ENCODE peak calls at places on chromosomes 4 and X, in seven cellular contexts. D is psoas muscle; X is CD4-positive, alpha-beta T cell; V is GM23248; H is GM23338; Z is GM12878; P is AG04450. K is an unnamed sample.

GRCh38 chr4:41963105-41963504 is 18.5 kb upstream of the DCAF4L1 start:
- DNase-seq in D (no peak), X (no peak), V (peak; percentile 51), H (peak; percentile 78), Z (no peak), P (no peak), K (no peak)

GRCh38 chrX:143581260-143581659 is 54.6 kb downstream of the SLITRK4 start:
- DNase-seq in D (no peak), X (no peak), V (no peak), H (no peak), Z (no peak), P (no peak), K (no peak)

GRCh38 chr4:185920171-185920570 is 108.2 kb upstream of the SORBS2 start:
- DNase-seq in D (no peak), X (no peak), V (no peak), H (no peak), Z (no peak), P (no peak), K (peak; percentile 80)

GRCh38 chrX:53984895-53985294 is 59.4 kb downstream of the PHF8 start:
- DNase-seq in D (no peak), X (no peak), V (no peak), H (no peak), Z (no peak), P (no peak), K (no peak)

GRCh38 chr4:39062094-39062493 is at the start of gene KLHL5:
- DNase-seq in D (no peak), X (no peak), V (peak; percentile 28), H (peak; percentile 85), Z (no peak), P (no peak), K (no peak)

GRCh38 chr4:158805628-158806471 is 37.0 kb downstream of the FNIP2 start:
- DNase-seq in D (no peak), X (no peak), V (peak; percentile 15), H (no peak), Z (no peak), P (no peak), K (peak; percentile 94)

GRCh38 chrX:12970691-12971202 is 4.2 kb upstream of the TMSB4X start:
- DNase-seq in D (no peak), X (peak; percentile 36), V (peak; percentile 73), H (peak; percentile 70), Z (peak; percentile 55), P (no peak), K (no peak)

GRCh38 chr4:77821775-77822174 is 2.6 kb upstream of the CNOT6L start:
- DNase-seq in D (no peak), X (peak; percentile 38), V (no peak), H (no peak), Z (no peak), P (no peak), K (no peak)

GRCh38 chr4:95643627-95644026 is 94.9 kb upstream of the UNC5C start:
- DNase-seq in D (no peak), X (no peak), V (no peak), H (no peak), Z (no peak), P (no peak), K (no peak)

GRCh38 chr4:128524311-128524710 is 236.7 kb upstream of the PGRMC2 start:
- DNase-seq in D (peak; percentile 44), X (no peak), V (peak; percentile 96), H (no peak), Z (no peak), P (no peak), K (peak; percentile 69)

GRCh38 chr4:99790796-99791617 is 25.6 kb upstream of the DAPP1 start:
- DNase-seq in D (no peak), X (no peak), V (no peak), H (no peak), Z (no peak), P (no peak), K (peak; percentile 44)

DNA sequence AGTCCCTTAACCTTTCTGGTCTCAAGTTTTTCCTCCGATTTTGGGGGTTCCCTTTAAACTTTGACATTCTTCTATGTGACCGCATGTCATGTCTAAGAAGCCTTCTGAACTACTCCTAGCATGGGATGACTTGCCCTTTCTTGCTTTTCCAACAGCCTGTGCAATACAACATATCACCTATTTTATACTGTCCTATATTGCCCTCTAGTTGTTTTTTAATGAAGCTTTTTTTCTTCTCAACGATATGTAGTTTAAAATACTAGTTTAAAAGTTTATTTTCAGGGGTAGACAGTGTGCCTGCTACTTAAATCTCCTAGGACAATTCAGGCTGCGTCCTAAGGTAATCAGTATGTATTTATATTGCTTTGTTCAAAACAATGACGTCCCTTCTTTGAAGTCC is 1.0 kb upstream of the IGBP1 start:
- DNase-seq in D (no peak), X (no peak), V (peak; percentile 4), H (no peak), Z (no peak), P (no peak), K (no peak)
- H3K27ac ChIP-seq in D (no peak overlapping the region), X (no peak overlapping the region), V (no peak overlapping the region), H (no peak overlapping the region), Z (no peak overlapping the region), P (no peak overlapping the region), K (no peak overlapping the region)

GRCh38 chr4:164753873-164754488 is at the start of gene SMIM31:
- DNase-seq in D (no peak), X (no peak), V (no peak), H (no peak), Z (no peak), P (no peak), K (peak; percentile 6)
- H3K27ac ChIP-seq in D (no peak within 1 kb of the TSS), X (no peak within 1 kb of the TSS), V (no peak within 1 kb of the TSS), H (no peak within 1 kb of the TSS), Z (no peak within 1 kb of the TSS), P (no peak within 1 kb of the TSS), K (peak within 1 kb of the TSS; percentile 23)

GRCh38 chr4:71568131-71568530 is 215.7 kb downstream of the GC start:
- DNase-seq in D (no peak), X (no peak), V (no peak), H (no peak), Z (no peak), P (no peak), K (no peak)
- H3K27ac ChIP-seq in D (no peak overlapping the region), X (no peak overlapping the region), V (no peak overlapping the region), H (no peak overlapping the region), Z (no peak overlapping the region), P (no peak overlapping the region), K (no peak overlapping the region)

GRCh38 chr4:145107126-145107525 is 9.0 kb downstream of the ABCE1 start:
- DNase-seq in D (no peak), X (no peak), V (no peak), H (no peak), Z (no peak), P (no peak), K (no peak)
- H3K27ac ChIP-seq in D (no peak overlapping the region), X (no peak overlapping the region), V (no peak overlapping the region), H (no peak overlapping the region), Z (no peak overlapping the region), P (no peak overlapping the region), K (no peak overlapping the region)

GRCh38 chr4:46793036-46793435 is 116.0 kb downstream of the COX7B2 start:
- DNase-seq in D (no peak), X (no peak), V (no peak), H (no peak), Z (no peak), P (no peak), K (no peak)
- H3K27ac ChIP-seq in D (no peak overlapping the region), X (no peak overlapping the region), V (no peak overlapping the region), H (no peak overlapping the region), Z (no peak overlapping the region), P (no peak overlapping the region), K (no peak overlapping the region)

GRCh38 chr4:108744307-108744706 is 18.5 kb downstream of the ETNPPL start:
- DNase-seq in D (no peak), X (no peak), V (no peak), H (no peak), Z (no peak), P (no peak), K (no peak)
- H3K27ac ChIP-seq in D (no peak overlapping the region), X (no peak overlapping the region), V (no peak overlapping the region), H (no peak overlapping the region), Z (no peak overlapping the region), P (no peak overlapping the region), K (no peak overlapping the region)

DNA sequence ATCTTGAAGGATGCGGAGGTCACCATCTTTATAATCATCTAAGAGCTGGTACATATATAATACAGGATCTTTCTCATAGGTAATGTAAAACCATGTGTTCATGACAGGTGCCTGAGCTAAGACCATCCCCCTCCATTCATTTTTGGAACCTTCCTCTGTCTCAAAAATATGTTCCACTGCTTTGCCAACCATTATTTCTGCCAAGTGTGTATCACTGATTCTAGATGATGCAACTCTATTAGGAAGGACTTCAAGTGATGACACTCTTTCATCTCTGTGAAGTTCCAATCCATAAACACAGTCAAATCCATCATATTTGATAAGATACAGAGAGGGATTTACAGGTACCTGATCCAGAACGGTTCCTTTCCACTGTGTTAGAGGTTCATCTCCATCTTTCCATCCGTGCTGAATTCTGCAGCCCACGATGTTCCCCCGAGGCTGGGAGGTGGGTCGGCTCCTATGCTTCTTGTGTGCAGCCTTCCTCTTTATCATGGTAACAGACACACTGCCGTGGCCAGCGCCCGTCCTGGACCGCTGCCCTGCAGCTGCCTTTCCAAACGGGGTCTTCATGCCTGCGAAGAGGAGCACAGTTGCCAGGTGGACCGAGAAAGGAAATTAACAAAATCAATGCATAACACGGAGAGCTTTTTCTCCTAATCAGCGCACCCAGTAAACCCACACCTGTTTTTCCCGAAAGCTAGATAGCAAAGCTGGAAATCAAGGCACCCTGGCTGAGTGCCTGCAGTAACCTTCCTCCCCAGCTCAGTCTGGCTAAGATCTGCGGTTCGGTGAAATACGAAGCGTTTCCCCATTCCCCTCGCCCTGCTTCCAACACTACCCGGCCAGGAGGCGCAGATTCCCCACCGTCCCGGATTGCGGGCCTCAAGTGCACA is 718 bp downstream of the SPIN3 start:
- DNase-seq in D (peak; percentile 13), X (no peak), V (peak; percentile 22), H (no peak), Z (no peak), P (no peak), K (no peak)
- H3K27ac ChIP-seq in D (peak overlapping the region; percentile 80), X (peak overlapping the region; percentile 25), V (peak overlapping the region; percentile 50), H (no peak overlapping the region), Z (peak overlapping the region; percentile 45), P (peak overlapping the region; percentile 39), K (peak overlapping the region; percentile 56)

GRCh38 chrX:123731987-123732678 is 719 bp downstream of the THOC2 start:
- DNase-seq in D (peak; percentile 15), X (no peak), V (peak; percentile 72), H (peak; percentile 5), Z (no peak), P (no peak), K (no peak)
- H3K27ac ChIP-seq in D (peak overlapping the region; percentile 87), X (peak overlapping the region; percentile 51), V (peak overlapping the region; percentile 87), H (peak overlapping the region; percentile 45), Z (peak overlapping the region; percentile 75), P (peak overlapping the region; percentile 68), K (peak overlapping the region; percentile 67)